ENCODE peak calls at places on chromosomes 12 and 14, in four cellular contexts. V, K, C and I are unnamed samples.

GRCh38 chr12:1768585-1768984 is 51.8 kb upstream of the LRTM2 start:
- DNase-seq in C (no peak), K (no peak), V (no peak), I (no peak)

GRCh38 chr12:120797677-120798642 is 72.3 kb downstream of the ACADS start:
- DNase-seq in K (no peak), V (no peak), C (no peak), I (no peak)

GRCh38 chr12:6345319-6346071 is 3.6 kb upstream of the TNFRSF1A start:
- DNase-seq in V (peak), C (peak), K (peak), I (peak)

GRCh38 chr12:88493651-88494050 is 86.6 kb downstream of the KITLG start:
- DNase-seq in C (no peak), K (peak), V (no peak), I (peak)

GRCh38 chr14:106691601-106692291 is 1165.4 kb downstream of the TMEM121 start:
- DNase-seq in K (no peak), C (no peak), V (no peak), I (no peak)

GRCh38 chr12:112091563-112091962 is 17.0 kb downstream of the NAA25 start:
- DNase-seq in C (no peak), K (no peak), V (no peak), I (no peak)

GRCh38 chr14:100906420-100906819 is 2.9 kb upstream of the RTL1 start:
- DNase-seq in C (no peak), K (no peak), V (no peak), I (no peak)

GRCh38 chr14:100141133-100141497 is 18.3 kb downstream of the DEGS2 start:
- DNase-seq in V (no peak), C (no peak), K (no peak), I (no peak)

GRCh38 chr12:19435831-19436497 is 3.3 kb upstream of the AEBP2 start:
- DNase-seq in K (no peak), C (no peak), V (no peak), I (no peak)

GRCh38 chr12:76272292-76272691 is 75.9 kb downstream of the BBS10 start:
- DNase-seq in V (no peak), K (no peak), C (no peak), I (no peak)

GRCh38 chr14:59424707-59425106 is 40.5 kb downstream of the GPR135 start:
- DNase-seq in C (no peak), V (no peak), K (peak), I (no peak)

GRCh38 chr14:20657216-20658211 is 16.0 kb upstream of the OR6S1 start:
- DNase-seq in V (peak), K (no peak), C (no peak), I (peak)

DNA sequence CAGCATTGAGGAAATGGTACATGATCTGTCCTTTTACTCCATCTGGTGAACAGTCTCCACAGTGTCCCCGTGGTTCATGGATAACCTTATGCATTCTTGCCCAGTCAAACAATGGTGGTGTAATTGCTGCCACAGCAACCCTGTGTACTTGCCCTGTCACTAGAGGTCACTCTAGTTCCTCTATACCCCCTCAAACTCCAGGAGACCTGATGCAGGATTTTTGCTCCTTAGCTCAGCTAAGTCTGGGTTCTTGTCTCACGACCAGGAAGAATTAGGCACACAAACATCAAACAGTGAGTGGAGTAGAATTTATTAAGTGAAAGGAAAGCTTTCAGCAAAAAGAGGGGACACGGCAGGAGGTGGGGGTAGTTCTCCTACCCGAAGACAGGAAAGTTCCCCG is 24.7 kb upstream of the EEA1 start:
- DNase-seq in K (no peak), C (no peak), V (no peak), I (no peak)
- TF ChIP-seq CTCF in K (no peak), C (no peak), V (no peak), I (no peak)

GRCh38 chr12:71353607-71354006 is 86.0 kb upstream of the LGR5 start:
- DNase-seq in V (no peak), C (no peak), K (no peak), I (no peak)

GRCh38 chr12:71356569-71356968 is 83.0 kb upstream of the LGR5 start:
- DNase-seq in K (peak), V (no peak), C (no peak), I (no peak)

GRCh38 chr12:71360013-71360412 is 79.6 kb upstream of the LGR5 start:
- DNase-seq in V (no peak), K (no peak), C (no peak), I (no peak)

GRCh38 chr12:71349950-71350349 is 89.6 kb upstream of the LGR5 start:
- DNase-seq in C (no peak), V (no peak), K (no peak), I (no peak)

DNA sequence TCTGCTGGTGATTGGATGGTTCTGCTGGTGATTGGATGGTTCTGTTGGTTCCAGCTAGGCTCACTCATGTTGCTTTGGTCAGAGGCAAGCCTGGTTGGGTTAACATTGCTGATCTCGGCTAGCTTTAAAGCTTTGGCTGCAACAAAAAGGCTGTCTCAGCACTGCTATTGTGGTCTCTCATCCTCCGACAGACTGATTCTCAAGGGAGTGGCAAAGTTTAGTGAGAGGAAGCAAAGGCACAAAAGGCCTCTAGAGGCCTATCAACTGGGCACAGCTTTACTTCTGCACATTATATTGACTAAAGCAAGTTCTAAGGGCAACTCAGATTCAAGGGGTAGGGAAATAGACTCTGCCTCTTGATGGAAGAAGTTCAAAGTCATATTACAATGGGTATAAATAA is 84.7 kb upstream of the LGR5 start:
- DNase-seq in K (no peak), C (no peak), V (no peak), I (no peak)
- TF ChIP-seq CTCF in K (no peak), C (no peak), V (no peak), I (no peak)

GRCh38 chr12:30320561-30320960 is 375.1 kb downstream of the IPO8 start:
- DNase-seq in K (no peak), V (no peak), C (no peak), I (no peak)

DNA sequence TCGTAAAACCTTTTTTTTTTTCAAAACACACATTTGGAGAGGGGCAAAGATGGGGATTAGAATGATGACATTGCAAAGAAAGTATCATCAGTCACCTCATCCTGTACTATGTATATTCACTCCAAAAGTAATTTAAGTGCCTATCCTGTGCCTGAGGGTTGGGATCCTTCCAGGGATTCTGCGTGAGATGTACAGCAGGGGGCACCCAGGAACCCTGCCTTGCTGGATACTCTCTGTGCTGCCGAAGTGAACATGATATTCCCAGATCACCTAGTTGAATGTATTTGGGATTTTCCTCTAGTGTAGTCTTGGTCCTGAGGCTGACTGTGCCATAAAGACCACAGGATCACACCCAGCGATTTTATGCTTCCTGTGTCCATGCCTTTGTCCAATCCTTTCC is 372.7 kb downstream of the IPO8 start:
- DNase-seq in V (no peak), C (no peak), K (peak), I (peak)
- TF ChIP-seq CTCF in V (no peak), C (no peak), K (peak), I (no peak)

GRCh38 chr12:42859612-42860011 is 270.1 kb upstream of the PRICKLE1 start:
- DNase-seq in C (no peak), V (no peak), K (peak), I (no peak)
- TF ChIP-seq CTCF in C (no peak), V (no peak), K (no peak), I (no peak)

GRCh38 chr12:24880732-24881131 is 68.2 kb downstream of the BCAT1 start:
- DNase-seq in V (no peak), C (no peak), K (no peak), I (no peak)

GRCh38 chr12:24879644-24880043 is 69.3 kb downstream of the BCAT1 start:
- DNase-seq in K (no peak), C (no peak), V (no peak), I (no peak)

GRCh38 chr12:24881724-24882371 is 67.1 kb downstream of the BCAT1 start:
- DNase-seq in V (no peak), K (no peak), C (no peak), I (no peak)

GRCh38 chr12:24884911-24885310 is 64.0 kb downstream of the BCAT1 start:
- DNase-seq in K (no peak), C (no peak), V (no peak), I (no peak)

DNA sequence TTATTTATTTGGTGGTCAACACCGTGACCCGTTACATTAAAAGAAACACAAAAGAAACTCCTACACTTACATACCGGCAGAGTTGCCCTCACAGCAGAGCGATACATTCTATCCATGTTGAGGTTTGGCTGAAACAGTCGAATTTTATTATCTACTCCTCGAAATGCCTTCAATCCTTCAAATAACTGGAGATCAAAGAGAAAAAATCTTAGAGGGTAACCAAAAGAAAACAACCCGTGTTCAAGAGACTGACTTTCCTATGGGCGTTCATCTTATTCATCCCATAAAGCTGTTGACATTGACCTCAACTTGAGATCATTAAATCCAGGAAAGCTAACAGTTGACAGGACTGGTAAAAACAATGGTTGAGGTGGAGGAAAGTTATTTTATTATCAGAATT is 67.7 kb downstream of the BCAT1 start:
- DNase-seq in V (no peak), K (no peak), C (no peak), I (no peak)
- TF ChIP-seq CTCF in V (no peak), K (no peak), C (no peak), I (no peak)

GRCh38 chr14:93972618-93973205 is 3.7 kb downstream of the ASB2 start:
- DNase-seq in V (no peak), K (no peak), C (no peak), I (no peak)

GRCh38 chr14:93970967-93971634 is 5.3 kb downstream of the ASB2 start:
- DNase-seq in V (no peak), K (no peak), C (no peak), I (no peak)

GRCh38 chr14:93969082-93969828 is 7.1 kb downstream of the ASB2 start:
- DNase-seq in C (no peak), K (no peak), V (no peak), I (no peak)

GRCh38 chr14:93971635-93972027 is 4.7 kb downstream of the ASB2 start:
- DNase-seq in V (no peak), K (no peak), C (no peak), I (no peak)

DNA sequence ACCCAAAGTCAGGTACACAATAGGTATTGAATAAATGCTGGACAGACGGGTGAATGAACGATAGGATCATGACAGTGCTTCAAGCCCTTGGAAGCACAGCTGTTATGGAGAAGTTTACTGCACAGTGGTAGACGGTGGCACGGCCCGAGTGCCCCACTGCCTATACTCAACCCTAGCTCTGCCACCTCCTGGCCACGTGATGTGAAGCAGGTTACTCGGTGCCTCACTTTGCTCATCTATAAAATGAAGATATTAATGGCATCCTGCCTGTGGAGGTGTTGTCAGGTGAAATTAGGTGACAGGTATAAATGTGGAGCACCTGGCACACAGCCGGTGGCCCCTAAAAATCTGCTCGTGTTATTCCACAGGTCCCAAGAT is 5.8 kb downstream of the ASB2 start:
- DNase-seq in K (peak), V (peak), C (no peak), I (peak)
- TF ChIP-seq CTCF in K (peak), V (peak), C (peak), I (peak)

GRCh38 chr14:84001023-84001422 is 1528.9 kb upstream of the FLRT2 start:
- DNase-seq in V (no peak), C (no peak), K (no peak), I (no peak)

GRCh38 chr14:84003316-84003715 is 1526.6 kb upstream of the FLRT2 start:
- DNase-seq in K (no peak), C (no peak), V (no peak), I (no peak)

GRCh38 chr14:84006643-84007137 is 1523.3 kb upstream of the FLRT2 start:
- DNase-seq in V (no peak), C (no peak), K (peak), I (peak)
- TF ChIP-seq CTCF in V (no peak), C (no peak), K (peak), I (peak)

GRCh38 chr12:14621821-14622220 is 54.1 kb upstream of the PLBD1 start:
- DNase-seq in V (no peak), C (no peak), K (no peak), I (no peak)

GRCh38 chr12:14614704-14615121 is 47.0 kb upstream of the PLBD1 start:
- DNase-seq in K (no peak), V (no peak), C (no peak), I (no peak)

GRCh38 chr12:14619731-14620501 is 52.2 kb upstream of the PLBD1 start:
- DNase-seq in V (no peak), C (no peak), K (no peak), I (no peak)

GRCh38 chr12:14613718-14614117 is 46.0 kb upstream of the PLBD1 start:
- DNase-seq in K (no peak), C (no peak), V (no peak), I (no peak)

DNA sequence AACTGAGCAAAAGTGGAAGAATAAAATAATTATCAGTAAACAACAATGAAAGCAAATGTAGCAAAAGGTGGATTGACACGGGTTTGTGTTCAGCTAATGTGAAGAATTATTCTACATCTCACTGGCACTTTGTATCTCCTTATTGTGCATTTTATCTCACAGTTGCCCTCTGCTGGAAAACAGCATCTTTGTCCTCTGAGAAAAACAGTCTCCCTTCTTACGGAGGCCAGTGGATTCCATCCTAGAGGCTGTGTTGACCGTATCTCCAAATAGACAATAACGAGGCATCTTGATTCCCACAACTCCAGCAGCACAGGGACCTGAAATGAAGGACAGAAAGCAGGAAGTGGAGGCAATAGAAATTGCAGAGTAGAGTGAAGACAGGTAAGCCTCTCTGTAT is 51.3 kb upstream of the PLBD1 start:
- DNase-seq in C (no peak), V (peak), K (peak), I (peak)
- TF ChIP-seq CTCF in C (peak), V (peak), K (peak), I (peak)